ENCODE peak calls at places on chromosomes 4 and X, in six cellular contexts. K is neuronal stem cell, H is IMR-90, S is mesenchymal stem cell, C is H1, N is trophoblast cell. V is an unnamed sample.

GRCh38 chrX:57952320-57952678 is 42.0 kb upstream of the ZXDA start:
- DNase-seq in C (no peak), S (no peak), N (no peak), H (no peak), K (no peak), V (no peak)

GRCh38 chrX:111874241-111874640 is 1.7 kb upstream of the TRPC5OS start:
- DNase-seq in K (no peak), N (no peak), H (no peak), S (no peak), C (no peak), V (no peak)

GRCh38 chr4:8311096-8312068 is 41.8 kb downstream of the HTRA3 start:
- DNase-seq in S (no peak), N (no peak), C (peak; percentile 30), H (no peak), K (no peak), V (no peak)

GRCh38 chrX:13373807-13374187 is 53.9 kb upstream of the ATXN3L start:
- DNase-seq in S (peak; percentile 58), K (no peak), N (peak; percentile 48), C (no peak), H (peak; percentile 82), V (no peak)

GRCh38 chrX:152641996-152642395 is 4.3 kb downstream of the GABRQ start:
- DNase-seq in N (no peak), K (peak; percentile 18), S (no peak), C (peak; percentile 43), H (peak; percentile 1), V (peak; percentile 61)

GRCh38 chr4:168076989-168077725 is 15.2 kb upstream of the ANXA10 start:
- DNase-seq in C (peak; percentile 84), S (peak; percentile 52), N (peak; percentile 87), K (peak; percentile 68), H (peak; percentile 71), V (peak; percentile 42)

GRCh38 chr4:128355301-128355700 is 67.7 kb upstream of the PGRMC2 start:
- DNase-seq in C (no peak), N (peak; percentile 10), S (peak; percentile 49), K (no peak), H (no peak), V (no peak)

GRCh38 chr4:150176559-150176958 is 98.3 kb downstream of the DCLK2 start:
- DNase-seq in N (peak; percentile 77), S (no peak), K (no peak), H (peak; percentile 55), C (no peak), V (no peak)

GRCh38 chr4:162707962-162708361 is 458.7 kb downstream of the NAF1 start:
- DNase-seq in K (no peak), C (no peak), S (no peak), N (no peak), H (no peak), V (no peak)

GRCh38 chr4:158715787-158716186 is 7.4 kb downstream of the PPID start:
- DNase-seq in K (no peak), S (no peak), C (no peak), N (no peak), H (no peak), V (no peak)

GRCh38 chr4:122777846-122778501 is 45.5 kb downstream of the BBS12 start:
- DNase-seq in H (peak; percentile 82), K (no peak), S (peak; percentile 61), N (peak; percentile 75), C (no peak), V (no peak)

GRCh38 chr4:123265443-123265842 is 131.2 kb upstream of the SPRY1 start:
- DNase-seq in S (no peak), H (no peak), K (no peak), C (no peak), N (no peak), V (no peak)

GRCh38 chr4:82284475-82284857 is 89.3 kb downstream of the HNRNPD start:
- DNase-seq in C (no peak), H (no peak), K (no peak), S (no peak), N (no peak), V (no peak)

GRCh38 chrX:152897216-152898144 is at the start of gene ZNF185:
- DNase-seq in K (peak; percentile 42), N (peak; percentile 52), H (no peak), C (peak; percentile 81), S (no peak), V (peak; percentile 90)

GRCh38 chr4:64564126-64564525 is 154.9 kb upstream of the TECRL start:
- DNase-seq in N (no peak), S (no peak), H (no peak), K (no peak), C (no peak), V (no peak)

GRCh38 chrX:38616904-38617303 is 55.6 kb downstream of the TSPAN7 start:
- DNase-seq in N (no peak), C (no peak), H (no peak), S (no peak), K (no peak), V (no peak)

GRCh38 chr4:7421356-7422097 is 13.2 kb downstream of the PSAPL1 start:
- DNase-seq in S (no peak), C (peak; percentile 30), H (no peak), K (no peak), N (no peak), V (peak; percentile 15)

GRCh38 chrX:13383907-13384306 is 64.1 kb upstream of the ATXN3L start:
- DNase-seq in H (no peak), S (no peak), N (no peak), K (no peak), C (no peak), V (no peak)

GRCh38 chrX:16671005-16671404 is 21.0 kb downstream of the S100G start:
- DNase-seq in K (no peak), C (no peak), S (peak; percentile 48), H (peak; percentile 72), N (peak; percentile 48), V (no peak)

GRCh38 chrX:1581132-1581531 is 10.3 kb upstream of the AKAP17A start:
- DNase-seq in S (peak; percentile 40), H (no peak), N (peak; percentile 71), K (no peak), C (peak; percentile 86), V (peak; percentile 56)

GRCh38 chr4:133559987-133560386 is 410.9 kb downstream of the PCDH10 start:
- DNase-seq in K (no peak), C (no peak), N (no peak), H (no peak), S (no peak), V (no peak)

GRCh38 chrX:150566734-150567182 is 1.7 kb upstream of the MTM1 start:
- DNase-seq in K (peak; percentile 79), C (no peak), S (no peak), N (no peak), H (no peak), V (peak; percentile 88)

GRCh38 chr4:189255636-189256035 is 685.0 kb upstream of the FRG1 start:
- DNase-seq in S (no peak), H (no peak), C (no peak), K (no peak), N (no peak), V (no peak)

DNA sequence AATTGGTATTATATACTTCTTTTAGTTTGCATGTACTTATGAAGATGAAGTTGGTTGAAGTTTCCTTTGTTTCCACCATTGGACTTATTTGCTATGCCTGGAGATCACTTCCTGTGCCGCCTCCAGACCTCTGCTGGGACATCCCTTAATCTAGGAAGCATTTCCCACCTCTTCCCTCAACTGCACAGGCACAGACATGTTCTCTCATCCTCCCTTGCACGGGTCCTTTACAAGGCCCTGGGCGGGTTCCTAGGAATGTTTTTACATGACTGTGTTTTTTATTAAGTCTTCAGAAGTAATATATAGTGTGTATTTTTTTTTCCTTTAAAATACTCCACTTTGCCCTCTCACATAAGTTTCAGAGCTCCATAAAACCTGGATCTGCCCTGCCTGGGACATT is 51.0 kb downstream of the TMEM131L start:
- DNase-seq in N (no peak), C (no peak), K (no peak), S (no peak), H (no peak), V (no peak)
- H3K4me1 ChIP-seq in N (peaks cover 7% of the 10 kb centered on the region), C (peaks cover 4% of the 10 kb centered on the region), K (peaks cover 2% of the 10 kb centered on the region), S (peaks cover 4% of the 10 kb centered on the region), H (peaks cover 7% of the 10 kb centered on the region), V (peaks cover 12% of the 10 kb centered on the region)

DNA sequence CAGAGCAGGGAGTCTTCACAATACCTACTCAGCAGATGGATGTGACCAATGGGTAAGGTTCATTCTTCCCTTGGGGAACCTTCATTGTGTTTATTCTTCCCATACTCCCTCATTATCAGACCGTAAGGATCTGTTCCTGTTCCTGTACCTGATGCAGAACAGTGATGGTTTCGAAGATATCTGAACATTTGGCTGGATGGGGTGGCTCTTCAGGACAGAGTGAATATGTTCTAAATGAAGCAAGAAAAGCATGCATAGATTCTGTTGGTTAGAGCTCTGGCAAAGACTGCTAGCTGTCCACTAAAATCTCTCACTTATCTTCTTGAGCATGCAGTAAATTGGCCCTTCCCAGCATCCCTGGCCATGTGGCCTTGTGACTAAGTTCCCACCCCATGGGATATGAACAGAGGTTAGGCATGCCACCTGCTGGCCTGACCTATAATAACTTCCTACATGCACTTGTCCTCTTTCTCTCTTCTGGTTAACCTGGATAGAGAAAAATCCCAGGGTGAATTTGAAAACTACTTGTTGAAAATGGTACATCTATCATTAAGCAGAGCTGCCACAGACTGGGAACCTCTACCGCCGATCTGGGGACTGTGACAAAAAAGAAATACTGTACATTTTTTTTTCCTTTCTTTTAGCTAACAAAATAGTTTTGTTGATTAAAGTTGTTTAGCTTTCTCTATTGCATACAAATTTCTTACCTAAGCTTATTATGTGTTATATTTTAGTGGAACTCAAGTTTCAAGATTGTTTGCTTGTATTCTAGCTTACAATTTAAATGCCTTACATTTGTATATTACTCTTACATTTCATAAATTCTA is 60.0 kb upstream of the BANK1 start:
- DNase-seq in H (peak; percentile 70), K (peak; percentile 24), C (peak; percentile 63), N (peak; percentile 79), S (peak; percentile 71), V (peak; percentile 69)
- H3K14ac ChIP-seq in H (no peak overlapping the region), K (no peak overlapping the region), C (no peak overlapping the region), N (no peak overlapping the region), S (no peak overlapping the region), V (no peak overlapping the region)

GRCh38 chr4:74621616-74622015 is 172.7 kb downstream of the BTC start:
- DNase-seq in K (no peak), S (no peak), H (no peak), N (no peak), C (no peak), V (no peak)

GRCh38 chr4:74625981-74626380 is 168.3 kb downstream of the BTC start:
- DNase-seq in H (no peak), K (no peak), N (no peak), C (no peak), S (peak; percentile 17), V (no peak)

GRCh38 chr4:74624351-74625151 is 169.8 kb downstream of the BTC start:
- DNase-seq in S (peak; percentile 97), H (peak; percentile 96), C (no peak), N (peak; percentile 19), K (no peak), V (no peak)

GRCh38 chr4:74619931-74620702 is 174.2 kb downstream of the BTC start:
- DNase-seq in K (no peak), C (no peak), H (peak; percentile 27), N (no peak), S (peak; percentile 24), V (no peak)

GRCh38 chr4:74623041-74623440 is 171.3 kb downstream of the BTC start:
- DNase-seq in H (peak; percentile 24), K (peak; percentile 8), C (no peak), S (peak; percentile 70), N (peak; percentile 73), V (no peak)
- H3K4me1 ChIP-seq in H (peaks cover 15% of the 10 kb centered on the region), K (no peaks in the 10 kb centered on the region), C (no peaks in the 10 kb centered on the region), S (peaks cover 2% of the 10 kb centered on the region), N (no peaks in the 10 kb centered on the region), V (no peaks in the 10 kb centered on the region)

DNA sequence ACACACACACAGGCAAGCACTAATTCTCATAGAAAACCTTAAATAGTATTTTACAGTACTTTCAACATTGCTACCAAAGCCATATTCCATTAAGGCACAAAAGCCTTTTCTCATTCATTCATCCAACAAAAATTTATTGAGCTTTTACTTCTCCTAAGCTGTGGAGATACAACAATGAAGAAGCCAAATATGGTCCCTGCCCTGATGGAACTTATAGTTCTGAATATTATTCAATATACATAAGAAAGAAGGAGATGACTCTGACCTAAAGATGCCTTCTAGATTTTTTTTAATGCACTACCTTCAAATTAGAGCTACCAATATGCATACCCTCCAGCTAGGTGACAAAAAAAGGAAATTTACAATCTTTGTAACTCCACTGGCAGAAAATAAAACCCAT is 90.0 kb upstream of the WDR44 start:
- DNase-seq in N (no peak), S (no peak), K (no peak), H (no peak), C (no peak), V (no peak)
- H3K14ac ChIP-seq in N (no peak overlapping the region), S (no peak overlapping the region), K (no peak overlapping the region), H (no peak overlapping the region), C (no peak overlapping the region), V (no peak overlapping the region)